ENCODE peak calls at places on chromosomes 6 and 20, in six cellular contexts. B is lung, J is cardiac fibroblast, Q is AG10803, Z is mucosa of descending colon, U is heart right ventricle. P is an unnamed sample.

GRCh38 chr6:109383438-109383940 is 1.2 kb upstream of the CD164 start:
- DNase-seq in B (no peak), Q (no peak), Z (no peak), J (no peak), U (no peak), P (no peak)

GRCh38 chr20:13941031-13941430 is 49.4 kb downstream of the SEL1L2 start:
- DNase-seq in Q (no peak), J (no peak), B (no peak), U (no peak), Z (no peak), P (no peak)

GRCh38 chr20:47175501-47175900 is 181.0 kb downstream of the ZMYND8 start:
- DNase-seq in Z (no peak), U (no peak), B (peak), Q (no peak), J (peak), P (no peak)

GRCh38 chr6:286681-287499 is 5.4 kb upstream of the DUSP22 start:
- DNase-seq in Q (no peak), B (peak), U (no peak), Z (no peak), J (no peak), P (no peak)

GRCh38 chr6:167157414-167157813 is 366 bp downstream of the GPR31 start:
- DNase-seq in Z (no peak), B (no peak), J (no peak), Q (no peak), U (no peak), P (no peak)

GRCh38 chr6:6494677-6495076 is 93.8 kb upstream of the LY86 start:
- DNase-seq in J (no peak), Q (peak), U (peak), B (peak), Z (no peak), P (no peak)

GRCh38 chr6:153591165-153591564 is 447.9 kb upstream of the OPRM1 start:
- DNase-seq in Z (no peak), Q (no peak), B (no peak), J (no peak), U (no peak), P (no peak)

GRCh38 chr20:34955232-34956040 is at the start of the genes GSS and MYH7B:
- DNase-seq in U (peak), J (peak), B (peak), Z (peak), Q (peak), P (peak)

GRCh38 chr20:23937303-23938117 is 51.1 kb downstream of the GGTLC1 start:
- DNase-seq in Q (peak), B (peak), J (peak), U (peak), Z (no peak), P (peak)

GRCh38 chr20:62774076-62774714 is 22.1 kb upstream of the MRGBP start:
- DNase-seq in Z (no peak), U (no peak), Q (no peak), B (no peak), J (no peak), P (no peak)

GRCh38 chr6:1190361-1190760 is 121.5 kb upstream of the FOXQ1 start:
- DNase-seq in J (peak), B (no peak), Z (no peak), U (no peak), Q (peak), P (peak)

GRCh38 chr6:72916298-72916697 is 294.4 kb downstream of the KCNQ5 start:
- DNase-seq in Z (no peak), Q (no peak), J (peak), U (no peak), B (no peak), P (no peak)

GRCh38 chr20:40438161-40438835 is 250.7 kb downstream of the MAFB start:
- DNase-seq in Q (peak), B (no peak), J (no peak), Z (no peak), U (no peak), P (no peak)

GRCh38 chr6:116444991-116445566 is 16.1 kb upstream of the CALHM6 start:
- DNase-seq in Z (no peak), U (no peak), J (no peak), Q (peak), B (no peak), P (no peak)

GRCh38 chr6:11810039-11810541 is 31.5 kb upstream of the ADTRP start:
- DNase-seq in Z (peak), U (peak), Q (peak), J (peak), B (peak), P (peak)

GRCh38 chr6:143293526-143293925 is 157.0 kb downstream of the ADAT2 start:
- DNase-seq in U (no peak), J (no peak), Z (no peak), B (no peak), Q (peak), P (no peak)

GRCh38 chr6:13923527-13924145 is 1.1 kb upstream of the RNF182 start:
- DNase-seq in Z (no peak), U (no peak), J (peak), Q (peak), B (no peak), P (peak)

GRCh38 chr20:44800398-44801046 is 9.8 kb downstream of the RIMS4 start:
- DNase-seq in Z (no peak), B (no peak), Q (no peak), U (no peak), J (peak), P (no peak)

GRCh38 chr6:17622144-17622543 is 22.0 kb downstream of the FAM8A1 start:
- DNase-seq in Q (no peak), U (peak), Z (no peak), J (no peak), B (no peak), P (no peak)

GRCh38 chr6:168756009-168756634 is 315.1 kb downstream of the SMOC2 start:
- DNase-seq in B (no peak), J (peak), Z (no peak), Q (no peak), U (no peak), P (no peak)

GRCh38 chr6:139903411-139904157 is 529.1 kb upstream of the CITED2 start:
- DNase-seq in B (no peak), Z (no peak), J (no peak), Q (no peak), U (no peak), P (no peak)

GRCh38 chr20:17655286-17655651 is 26.8 kb downstream of the RRBP1 start:
- DNase-seq in Z (no peak), B (no peak), U (no peak), J (peak), Q (peak), P (no peak)

GRCh38 chr20:37392441-37393195 is 46.7 kb downstream of the SRC start:
- DNase-seq in B (no peak), Z (peak), J (peak), U (no peak), Q (no peak), P (no peak)

GRCh38 chr6:113450061-113450465 is 407.1 kb upstream of the MARCKS start:
- DNase-seq in Z (no peak), B (no peak), J (peak), U (no peak), Q (peak), P (no peak)

GRCh38 chr6:71334768-71335167 is 46.2 kb downstream of the OGFRL1 start:
- DNase-seq in J (no peak), B (no peak), Z (no peak), U (no peak), Q (no peak), P (no peak)

GRCh38 chr6:39823187-39823815 is 31.1 kb downstream of the DAAM2 start:
- DNase-seq in B (peak), Q (no peak), J (no peak), Z (peak), U (peak), P (no peak)

GRCh38 chr20:58565461-58566175 is 50.4 kb upstream of the APCDD1L start:
- DNase-seq in B (no peak), U (no peak), Z (no peak), J (no peak), Q (no peak), P (no peak)

GRCh38 chr20:50464026-50464724 is 46.0 kb upstream of the PTPN1 start:
- DNase-seq in B (peak), Q (peak), U (peak), J (peak), Z (peak), P (no peak)

GRCh38 chr20:56808732-56809131 is 179.6 kb downstream of the TFAP2C start:
- DNase-seq in U (no peak), J (no peak), Z (no peak), Q (no peak), B (no peak), P (no peak)

GRCh38 chr6:7919871-7920270 is 9.3 kb upstream of the TXNDC5 start:
- DNase-seq in J (peak), Z (no peak), Q (peak), B (no peak), U (no peak), P (no peak)

GRCh38 chr20:47956261-47956995 is 171.1 kb upstream of the SULF2 start:
- DNase-seq in J (peak), Q (peak), Z (no peak), U (peak), B (no peak), P (no peak)

DNA sequence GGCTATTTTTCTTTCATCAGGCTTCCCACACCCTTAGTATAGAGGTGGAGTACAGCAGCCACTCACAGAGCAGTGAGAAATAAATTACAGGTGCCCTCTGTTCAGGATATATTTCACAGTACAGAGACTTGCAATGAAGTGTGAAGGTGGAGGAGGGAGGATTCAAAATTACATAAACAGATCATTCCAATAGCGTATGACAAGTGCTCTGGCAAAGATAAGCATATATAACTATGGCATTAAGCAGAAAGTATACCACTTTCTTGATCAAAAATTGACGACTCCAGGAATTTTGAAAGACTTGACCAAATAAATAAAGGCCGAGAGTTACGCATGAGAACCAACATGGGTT is 108.7 kb downstream of the GPX5 start:
- DNase-seq in B (no peak), Q (no peak), Z (no peak), J (no peak), U (no peak), P (no peak)
- H3K4me3 ChIP-seq in B (no peak), Q (no peak), Z (no peak), J (peak), U (peak), P (no peak)

GRCh38 chr6:157975456-157975855 is 6.2 kb upstream of the SYNJ2 start:
- DNase-seq in B (no peak), U (no peak), Z (no peak), Q (no peak), J (no peak), P (no peak)

GRCh38 chr6:157977176-157977804 is 4.4 kb upstream of the SYNJ2 start:
- DNase-seq in B (no peak), J (no peak), Q (no peak), U (no peak), Z (no peak), P (no peak)

GRCh38 chr6:157974967-157975366 is 6.7 kb upstream of the SYNJ2 start:
- DNase-seq in Q (no peak), U (no peak), J (no peak), Z (no peak), B (no peak), P (no peak)

GRCh38 chr6:157978021-157978783 is 3.5 kb upstream of the SYNJ2 start:
- DNase-seq in U (no peak), Z (no peak), Q (no peak), J (no peak), B (no peak), P (no peak)

GRCh38 chr6:157976345-157977175 is 5.1 kb upstream of the SYNJ2 start:
- DNase-seq in Q (no peak), U (no peak), Z (no peak), J (no peak), B (no peak), P (no peak)
- TF ChIP-seq CTCF in Q (no peak), U (no peak), Z (no peak), J (no peak), B (no peak), P (no peak)

DNA sequence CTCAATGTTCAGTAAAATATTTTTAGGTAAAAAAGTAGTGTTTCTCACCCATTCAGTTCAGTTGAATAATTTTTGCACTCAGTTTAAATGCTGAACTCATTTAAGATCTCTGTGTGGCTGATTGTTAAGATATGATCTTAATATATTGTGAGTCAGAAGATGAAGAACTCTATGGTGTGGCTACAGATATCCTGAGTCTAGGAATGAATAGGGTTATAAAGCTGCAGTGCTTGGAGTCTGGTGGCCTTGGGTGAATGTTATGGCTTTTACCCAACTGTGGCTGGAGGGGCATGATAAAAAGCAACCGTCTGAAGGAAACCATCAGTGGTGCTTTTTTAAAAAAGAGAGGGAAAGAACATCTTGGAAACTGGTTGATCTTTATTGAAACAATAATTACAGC is 65.9 kb downstream of the CCN2 start:
- DNase-seq in J (no peak), Q (no peak), B (no peak), U (no peak), Z (no peak), P (no peak)
- H3K4me3 ChIP-seq in J (no peak), Q (no peak), B (no peak), U (no peak), Z (no peak), P (no peak)

DNA sequence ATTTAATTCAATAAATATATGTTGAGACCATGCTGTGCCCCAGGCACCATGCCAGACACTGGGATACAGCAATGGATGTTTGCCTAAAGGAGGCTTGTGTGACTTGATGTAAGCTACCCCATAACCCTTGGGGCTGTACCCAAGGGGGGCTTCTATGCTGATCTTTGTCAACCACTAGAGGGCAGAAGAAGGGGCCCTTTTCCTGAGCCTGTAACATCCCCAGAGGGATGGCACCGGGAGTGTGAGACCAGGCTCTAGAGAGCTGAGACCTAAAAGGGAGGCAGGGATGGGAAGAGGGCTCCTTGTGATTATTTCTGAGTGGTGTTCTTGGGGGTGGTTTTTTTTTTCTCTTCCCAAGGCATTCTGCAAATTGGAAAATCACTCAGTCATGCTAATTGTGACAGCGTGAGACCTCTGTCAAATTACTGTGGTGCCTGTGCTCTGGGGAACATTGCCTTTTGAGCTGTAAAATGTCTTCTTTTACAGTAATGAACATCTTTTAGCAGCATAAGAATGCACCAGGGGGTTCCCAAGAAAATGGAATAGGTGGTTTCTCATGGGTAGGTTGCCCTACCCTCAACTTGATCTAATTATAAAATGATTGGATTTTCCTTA is 138.8 kb upstream of the SLC24A3 start:
- DNase-seq in Z (no peak), U (no peak), B (no peak), Q (no peak), J (no peak), P (no peak)
- TF ChIP-seq CTCF in Z (peak), U (peak), B (no peak), Q (peak), J (peak), P (no peak)

DNA sequence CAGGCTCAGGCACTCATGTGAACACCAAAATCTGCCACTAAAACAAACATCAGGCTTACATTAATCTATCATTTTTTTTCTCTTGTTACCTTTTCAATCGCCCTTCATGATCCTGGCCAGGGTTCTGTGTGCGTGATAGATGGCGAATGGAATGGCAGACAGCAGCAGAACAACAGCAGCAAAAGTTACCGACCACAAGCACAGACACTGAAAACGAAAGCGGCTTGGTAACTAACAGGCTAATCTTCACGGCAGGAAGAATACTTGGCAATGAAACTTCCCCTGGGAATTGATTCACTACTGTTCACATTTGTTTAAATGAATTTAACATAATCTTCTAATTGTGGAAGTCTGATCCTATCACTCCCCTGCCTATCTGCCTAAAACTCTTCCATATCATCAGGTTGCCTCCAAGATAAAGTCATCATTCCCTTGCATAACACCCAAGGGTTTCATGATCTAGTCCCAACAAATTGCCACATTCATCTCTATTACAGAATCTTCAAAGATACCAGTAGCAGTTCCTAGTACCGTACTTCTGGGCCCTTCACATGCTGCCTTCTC is 28.7 kb downstream of the PTPRK start:
- DNase-seq in J (peak), U (peak), Q (peak), Z (no peak), B (no peak), P (no peak)
- H3K4me3 ChIP-seq in J (peak), U (peak), Q (peak), Z (no peak), B (no peak), P (no peak)

GRCh38 chr6:87482382-87482781 is 9.6 kb downstream of the SLC35A1 start:
- DNase-seq in U (no peak), B (no peak), Q (no peak), Z (no peak), J (no peak), P (no peak)

GRCh38 chr6:87487555-87487954 is 14.8 kb downstream of the SLC35A1 start:
- DNase-seq in Q (peak), Z (no peak), J (peak), B (no peak), U (no peak), P (no peak)

GRCh38 chr6:87484491-87484890 is 11.7 kb downstream of the SLC35A1 start:
- DNase-seq in J (no peak), U (no peak), B (no peak), Z (no peak), Q (no peak), P (no peak)

GRCh38 chr6:87481936-87482335 is 9.2 kb downstream of the SLC35A1 start:
- DNase-seq in B (no peak), Z (no peak), Q (no peak), U (no peak), J (no peak), P (no peak)

GRCh38 chr6:87483929-87484328 is 11.2 kb downstream of the SLC35A1 start:
- DNase-seq in Z (no peak), B (no peak), J (peak), Q (peak), U (no peak), P (no peak)
- TF ChIP-seq CTCF in Z (no peak), B (no peak), J (no peak), Q (no peak), U (peak), P (no peak)

DNA sequence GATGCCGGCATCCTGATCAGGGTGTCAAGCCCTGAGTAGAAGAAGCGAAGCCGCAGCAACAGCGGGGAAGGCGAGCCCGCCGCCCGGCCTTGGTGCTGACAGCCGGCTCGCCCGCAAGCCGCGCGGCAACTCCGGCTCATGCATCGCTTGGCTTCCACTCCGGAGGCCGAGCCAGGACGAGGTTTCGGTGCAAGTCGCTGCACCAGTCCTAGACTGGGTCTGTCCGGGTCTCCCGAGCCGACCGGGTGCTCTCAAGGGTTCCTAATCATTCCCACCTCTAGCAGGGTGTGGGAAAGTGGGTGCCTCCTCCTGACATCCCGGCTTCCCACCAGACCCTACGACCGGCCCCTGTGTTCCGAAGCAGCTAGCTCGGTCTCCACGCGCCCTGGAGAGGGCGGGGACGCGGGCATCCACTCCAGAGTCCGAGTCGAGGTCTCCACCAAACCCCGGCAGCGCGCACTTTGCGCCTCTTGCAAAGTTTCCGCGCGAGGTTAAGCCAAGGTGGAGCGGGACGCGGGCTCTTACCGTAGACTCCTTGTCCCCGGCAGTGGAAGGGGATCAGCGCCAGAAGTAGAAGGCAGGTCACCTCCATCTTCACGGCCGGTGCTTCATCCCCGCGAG is 1.4 kb downstream of the MDGA1 start:
- DNase-seq in U (peak), Q (peak), B (no peak), J (peak), Z (no peak), P (no peak)
- H3K4me3 ChIP-seq in U (peak), Q (peak), B (peak), J (peak), Z (no peak), P (peak)

P was measured in AG04449.